ENCODE peak calls at places on chromosomes 13 and 19, in four cellular contexts. P is A549, X is K562, W is HepG2. R is an unnamed sample.
A peak's percentile ranks its signal among the peaks of the same experiment; 100 is the strongest.

GRCh38 chr13:72694314-72694713 is 33.1 kb downstream of the MZT1 start:
- DNase-seq in P (no peak), W (no peak), X (no peak), R (no peak)

GRCh38 chr19:48444129-48444932 is 1.5 kb upstream of the GRWD1 start:
- DNase-seq in P (no peak), W (no peak), X (no peak), R (no peak)

GRCh38 chr13:51613535-51613934 is 29.3 kb downstream of the WDFY2 start:
- DNase-seq in X (peak; percentile 13), W (no peak), P (no peak), R (no peak)

GRCh38 chr13:75486146-75486545 is 4.2 kb upstream of the TBC1D4 start:
- DNase-seq in P (peak; percentile 11), W (peak; percentile 35), X (peak; percentile 17), R (no peak)

GRCh38 chr19:15935167-15935702 is 906 bp upstream of the CYP4F11 start:
- DNase-seq in P (peak; percentile 3), W (peak; percentile 39), X (peak; percentile 7), R (no peak)

GRCh38 chr19:56916528-56916927 is 76.0 kb upstream of the PEG3 start:
- DNase-seq in X (no peak), P (no peak), W (no peak), R (no peak)

GRCh38 chr19:2602391-2603181 is 99.9 kb downstream of the GNG7 start:
- DNase-seq in X (no peak), W (no peak), P (no peak), R (no peak)

GRCh38 chr19:18013210-18013609 is 5.2 kb downstream of the ARRDC2 start:
- DNase-seq in W (no peak), X (no peak), P (no peak), R (no peak)

GRCh38 chr19:28444371-28444770 is 768.6 kb downstream of the UQCRFS1 start:
- DNase-seq in P (no peak), W (no peak), X (no peak), R (no peak)

GRCh38 chr19:32819415-32820400 is 49.9 kb downstream of the SLC7A9 start:
- DNase-seq in P (no peak), W (no peak), X (no peak), R (no peak)

GRCh38 chr19:19217110-19217509 is 5.4 kb downstream of the NCAN start:
- DNase-seq in W (peak; percentile 55), X (peak; percentile 77), P (peak; percentile 21), R (no peak)

GRCh38 chr19:53311044-53311443 is 22.5 kb upstream of the ZNF845 start:
- DNase-seq in P (no peak), W (no peak), X (no peak), R (no peak)

GRCh38 chr19:1080360-1081161 is 13.6 kb downstream of the ARHGAP45 start:
- DNase-seq in W (no peak), X (no peak), P (no peak), R (no peak)

GRCh38 chr19:35975608-35976214 is 19.3 kb upstream of the SDHAF1 start:
- DNase-seq in W (no peak), P (peak; percentile 64), X (peak; percentile 45), R (no peak)

GRCh38 chr13:108987488-108987887 is 358.1 kb downstream of the MYO16 start:
- DNase-seq in X (no peak), P (no peak), W (no peak), R (no peak)

GRCh38 chr19:16520986-16521624 is 21.1 kb downstream of the CHERP start:
- DNase-seq in X (no peak), W (no peak), P (no peak), R (no peak)

GRCh38 chr19:54364775-54365257 is at the start of gene LAIR1:
- DNase-seq in W (no peak), X (no peak), P (no peak), R (no peak)

GRCh38 chr19:14381689-14382474 is 638 bp downstream of the ADGRE5 start:
- DNase-seq in X (peak; percentile 89), W (no peak), P (no peak), R (no peak)

GRCh38 chr13:23770428-23770827 is 118.8 kb downstream of the MIPEP start:
- DNase-seq in P (no peak), W (no peak), X (no peak), R (no peak)

GRCh38 chr13:111534646-111535461 is 214.4 kb downstream of the TEX29 start:
- DNase-seq in P (no peak), W (no peak), X (no peak), R (no peak)

GRCh38 chr13:100526299-100527030 is 62.1 kb downstream of the GGACT start:
- DNase-seq in P (no peak), W (no peak), X (no peak), R (no peak)

GRCh38 chr13:45119990-45120864 is at the start of gene GTF2F2:
- DNase-seq in P (peak; percentile 76), X (peak; percentile 88), W (peak; percentile 76), R (peak; percentile 97)

GRCh38 chr13:31038834-31039552 is 106.5 kb downstream of the TEX26 start:
- DNase-seq in W (no peak), X (no peak), P (no peak), R (no peak)
- TF ChIP-seq RNF2 in W (no peak), X (no peak), P (no peak), R (no peak)

DNA sequence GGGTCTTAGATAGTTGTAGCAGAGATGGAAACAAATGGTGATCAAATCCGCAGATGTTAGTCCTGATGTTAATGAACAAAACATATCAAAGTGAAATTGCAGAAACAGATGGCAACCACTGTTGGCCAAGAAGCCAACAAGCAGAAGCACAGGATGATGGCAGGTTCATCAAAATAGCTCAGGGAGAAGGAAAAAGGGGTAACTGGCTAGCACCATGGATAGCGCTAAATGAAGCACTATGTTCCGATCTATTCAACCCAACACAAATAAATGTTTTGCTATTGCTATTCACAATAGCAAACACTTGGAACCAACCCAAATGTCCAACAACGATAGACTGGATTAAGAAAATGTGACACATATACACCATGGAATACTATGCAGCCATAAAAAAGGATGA is 413.7 kb downstream of the FGF14 start:
- DNase-seq in W (no peak), P (no peak), X (no peak), R (no peak)
- TF ChIP-seq RNF2 in W (no peak), P (no peak), X (no peak), R (no peak)

DNA sequence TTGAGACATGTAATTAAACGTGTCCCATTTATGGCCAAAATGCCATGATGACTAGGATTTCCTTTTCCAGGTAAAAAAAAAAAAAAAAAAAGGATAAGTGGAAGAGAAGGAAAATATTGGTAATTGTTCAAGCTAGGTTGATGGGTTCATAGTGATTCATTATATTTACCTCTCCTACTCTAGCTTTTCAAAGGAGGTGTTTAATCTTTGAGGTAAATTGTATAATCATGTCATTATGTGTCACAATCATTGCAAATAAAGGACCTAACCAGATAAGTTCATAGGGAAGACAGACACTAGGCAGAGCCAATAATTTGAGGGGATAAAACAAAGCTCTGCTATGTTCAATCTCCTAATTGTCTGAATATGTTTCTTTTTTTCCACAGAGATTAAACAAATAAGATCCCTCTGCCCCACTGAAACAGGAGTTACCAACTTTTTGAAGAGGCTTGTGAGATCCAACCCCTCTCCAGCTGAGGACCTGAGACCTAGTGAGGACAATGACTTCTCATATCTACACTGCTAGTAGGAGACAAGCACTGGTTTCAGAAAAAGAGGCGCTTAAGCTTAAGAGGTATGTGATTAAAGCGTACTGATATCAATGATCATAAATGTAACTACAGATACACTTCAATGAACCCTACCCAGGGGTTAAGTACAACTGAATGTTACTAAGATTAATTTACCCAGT is 61.4 kb downstream of the USP12 start:
- DNase-seq in P (no peak), W (no peak), X (no peak), R (no peak)
- TF ChIP-seq RNF2 in P (no peak), W (no peak), X (no peak), R (no peak)

DNA sequence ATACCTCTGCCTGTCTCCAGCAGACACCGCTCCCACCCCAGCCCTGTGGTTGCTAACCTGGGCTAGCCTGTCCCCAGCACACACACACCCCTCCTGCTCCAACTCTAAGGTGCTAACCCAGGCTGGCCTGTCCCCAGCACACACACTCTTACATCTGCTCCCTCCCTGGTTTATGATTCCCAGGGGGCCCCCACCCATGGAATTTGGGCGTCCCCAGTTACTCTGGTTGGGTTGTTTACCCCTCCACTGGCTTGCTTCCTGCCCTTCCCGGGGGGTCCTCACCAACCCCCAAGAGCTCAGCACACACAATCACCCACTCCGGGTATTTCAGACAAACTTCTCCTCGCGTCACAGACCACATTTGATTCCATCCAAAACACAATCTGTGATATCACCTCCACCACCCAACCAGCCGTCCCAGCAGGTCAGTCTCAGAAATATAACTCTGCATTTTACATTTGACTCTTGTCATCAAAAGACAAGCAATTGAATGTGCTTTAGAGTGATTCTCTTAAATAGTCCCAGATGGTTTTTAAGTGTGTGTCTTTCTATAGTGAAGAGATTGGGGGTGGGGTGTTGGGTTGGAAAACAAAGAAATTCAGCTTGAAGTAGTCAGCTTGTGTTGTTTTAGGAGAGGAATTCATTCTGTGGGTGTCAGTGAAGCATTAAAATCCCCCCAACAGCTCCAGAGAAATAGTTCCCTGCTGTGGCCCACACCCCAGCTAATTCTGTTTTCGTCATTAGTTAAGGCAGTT is 20.1 kb downstream of the COL4A2 start:
- DNase-seq in W (no peak), X (no peak), P (no peak), R (no peak)
- TF ChIP-seq RNF2 in W (no peak), X (no peak), P (no peak), R (no peak)

GRCh38 chr19:55488986-55489710 is 912 bp downstream of the SSC5D start:
- DNase-seq in P (no peak), W (no peak), X (no peak), R (no peak)
- TF ChIP-seq RNF2 in P (no peak), W (no peak), X (no peak), R (no peak)

GRCh38 chr13:95002968-95003813 is 290.8 kb upstream of the SOX21 start:
- DNase-seq in W (no peak), X (no peak), P (no peak), R (peak; percentile 56)
- TF ChIP-seq RNF2 in W (no peak), X (no peak), P (no peak), R (no peak)

GRCh38 chr13:37602743-37603381 is 4.3 kb upstream of the POSTN start:
- DNase-seq in W (peak; percentile 5), P (no peak), X (no peak), R (no peak)
- TF ChIP-seq RNF2 in W (no peak), P (no peak), X (no peak), R (no peak)

DNA sequence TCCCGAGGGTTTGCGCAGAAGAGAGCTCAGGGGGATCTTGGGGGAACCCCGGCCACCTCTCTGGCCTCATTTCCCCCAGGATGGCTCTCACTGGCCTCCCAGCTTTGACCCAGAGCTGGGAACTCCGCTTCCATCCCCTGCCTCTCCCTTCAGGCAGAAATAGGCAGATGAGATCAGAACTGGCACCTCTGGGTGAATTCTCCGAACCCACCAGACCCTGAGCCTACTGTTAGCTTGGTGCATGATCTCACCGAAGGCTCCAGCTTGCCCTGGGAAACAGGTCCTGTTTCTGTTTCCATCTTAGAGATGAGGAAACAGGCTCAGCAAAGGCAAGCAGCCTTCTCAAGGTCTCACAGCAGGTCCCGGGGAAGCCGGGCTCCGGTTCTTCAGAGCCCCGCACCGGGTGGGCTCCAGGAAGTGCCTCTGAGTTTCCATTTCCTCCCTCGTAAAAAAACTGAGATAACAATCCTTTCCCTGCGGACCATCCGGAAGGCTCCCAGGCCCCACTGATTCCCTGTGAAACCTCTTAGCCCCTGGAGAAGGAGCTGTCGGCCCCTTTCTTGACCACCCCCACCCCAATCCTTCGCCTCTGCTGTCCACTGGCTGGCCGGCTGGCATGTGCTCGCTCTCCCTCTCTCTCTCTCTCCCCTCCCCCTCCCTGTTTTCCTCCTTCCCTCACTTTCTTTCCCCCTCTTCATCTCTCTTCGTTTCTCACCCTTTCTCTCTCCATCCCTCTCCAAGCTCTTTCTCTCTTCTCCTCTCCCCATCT is 2.1 kb downstream of the NECTIN2 start:
- DNase-seq in P (no peak), W (no peak), X (peak; percentile 41), R (no peak)
- TF ChIP-seq RNF2 in P (no peak), W (no peak), X (no peak), R (no peak)

R was measured in H1.